ENCODE peak calls at places on chromosome 12, in five cellular contexts. X is GM03348, Y is pancreas, S is mucosa of descending colon, L is LoVo. R is an unnamed sample.

GRCh38 chr12:52204095-52204930 is 12.5 kb upstream of the KRT80 start:
- DNase-seq in X (no peak), Y (no peak), S (peak), L (peak), R (no peak)

GRCh38 chr12:17992002-17992656 is 97.9 kb downstream of the RERGL start:
- DNase-seq in X (peak), Y (no peak), S (no peak), L (peak), R (no peak)

GRCh38 chr12:61188801-61189595 is 1071.2 kb upstream of the USP15 start:
- DNase-seq in X (no peak), Y (no peak), S (no peak), L (no peak), R (no peak)

GRCh38 chr12:81573228-81573627 is 185.9 kb downstream of the PPFIA2 start:
- DNase-seq in X (no peak), Y (no peak), S (no peak), L (no peak), R (no peak)

GRCh38 chr12:15494329-15495046 is 172.2 kb downstream of the PTPRO start:
- DNase-seq in X (no peak), Y (no peak), S (no peak), L (no peak), R (no peak)

GRCh38 chr12:41433460-41433859 is 245.3 kb downstream of the PDZRN4 start:
- DNase-seq in X (no peak), Y (no peak), S (no peak), L (no peak), R (no peak)

GRCh38 chr12:49909328-49909727 is 5.6 kb upstream of the FAIM2 start:
- DNase-seq in X (no peak), Y (no peak), S (no peak), L (no peak), R (no peak)

GRCh38 chr12:62686938-62687337 is 220.3 kb downstream of the MON2 start:
- DNase-seq in X (peak), Y (no peak), S (no peak), L (no peak), R (no peak)

GRCh38 chr12:104138747-104139186 is 757 bp upstream of the NFYB start:
- DNase-seq in X (peak), Y (no peak), S (no peak), L (no peak), R (peak)

GRCh38 chr12:23204933-23205778 is 580.2 kb downstream of the ETNK1 start:
- DNase-seq in X (peak), Y (no peak), S (no peak), L (peak), R (no peak)

GRCh38 chr12:105948331-105948730 is 190.4 kb downstream of the NUAK1 start:
- DNase-seq in X (peak), Y (no peak), S (no peak), L (no peak), R (no peak)

GRCh38 chr12:132014915-132015280 is 65.2 kb downstream of the EP400 start:
- DNase-seq in X (no peak), Y (no peak), S (no peak), L (no peak), R (no peak)

GRCh38 chr12:102061556-102062418 is at the start of gene WASHC3:
- DNase-seq in X (peak), Y (peak), S (peak), L (peak), R (peak)

GRCh38 chr12:64157610-64158009 is 64.5 kb downstream of the KICS2 start:
- DNase-seq in X (no peak), Y (no peak), S (no peak), L (no peak), R (no peak)

GRCh38 chr12:47397664-47398281 is 308.1 kb downstream of the RPAP3 start:
- DNase-seq in X (peak), Y (no peak), S (no peak), L (peak), R (no peak)

GRCh38 chr12:46751173-46751572 is 74.6 kb downstream of the SLC38A4 start:
- DNase-seq in X (no peak), Y (no peak), S (no peak), L (no peak), R (no peak)

GRCh38 chr12:130448044-130448821 is 110.5 kb downstream of the PIWIL1 start:
- DNase-seq in X (no peak), Y (no peak), S (peak), L (no peak), R (no peak)

GRCh38 chr12:34033628-34034296 is 11.5 kb downstream of the ALG10 start:
- DNase-seq in X (peak), Y (no peak), S (no peak), L (peak), R (no peak)

GRCh38 chr12:21891763-21892217 is 49.4 kb downstream of the ABCC9 start:
- DNase-seq in X (no peak), Y (peak), S (no peak), L (no peak), R (no peak)

GRCh38 chr12:55729592-55730446 is 1.0 kb upstream of the CD63 start:
- DNase-seq in X (peak), Y (peak), S (peak), L (peak), R (peak)

GRCh38 chr12:76704693-76705092 is 59.2 kb upstream of the ZDHHC17 start:
- DNase-seq in X (no peak), Y (no peak), S (no peak), L (no peak), R (no peak)

GRCh38 chr12:6605425-6606330 is 1.5 kb downstream of the CHD4 start:
- DNase-seq in X (peak), Y (no peak), S (no peak), L (no peak), R (no peak)

GRCh38 chr12:68495666-68496065 is 115.0 kb upstream of the RAP1B start:
- DNase-seq in X (peak), Y (no peak), S (no peak), L (no peak), R (no peak)

GRCh38 chr12:59070534-59070933 is 150.2 kb upstream of the LRIG3 start:
- DNase-seq in X (no peak), Y (no peak), S (no peak), L (no peak), R (no peak)

GRCh38 chr12:51788876-51789275 is 59.6 kb downstream of the FIGNL2 start:
- DNase-seq in X (peak), Y (no peak), S (no peak), L (no peak), R (no peak)

GRCh38 chr12:39236994-39237393 is 205.9 kb downstream of the KIF21A start:
- DNase-seq in X (peak), Y (no peak), S (no peak), L (no peak), R (no peak)

GRCh38 chr12:87280356-87280755 is 748.8 kb downstream of the C12orf50 start:
- DNase-seq in X (no peak), Y (no peak), S (no peak), L (no peak), R (no peak)

GRCh38 chr12:81224626-81225025 is 146.7 kb downstream of the ACSS3 start:
- DNase-seq in X (no peak), Y (no peak), S (no peak), L (no peak), R (no peak)

GRCh38 chr12:61894168-61894567 is 366.0 kb upstream of the USP15 start:
- DNase-seq in X (no peak), Y (no peak), S (no peak), L (no peak), R (no peak)

GRCh38 chr12:131921866-131922769 is 7.0 kb upstream of the PUS1 start:
- DNase-seq in X (no peak), Y (no peak), S (no peak), L (no peak), R (no peak)

GRCh38 chr12:46342562-46343033 is 30.0 kb downstream of the SLC38A2 start:
- DNase-seq in X (no peak), Y (peak), S (no peak), L (no peak), R (no peak)

GRCh38 chr12:124036117-124037109 is 63.4 kb downstream of the ZNF664 start:
- DNase-seq in X (peak), Y (no peak), S (no peak), L (peak), R (no peak)

GRCh38 chr12:25200703-25201102 is 5.7 kb downstream of the ETFRF1 start:
- DNase-seq in X (peak), Y (no peak), S (no peak), L (no peak), R (no peak)

GRCh38 chr12:13452955-13453570 is 256.5 kb downstream of the EMP1 start:
- DNase-seq in X (no peak), Y (no peak), S (no peak), L (no peak), R (peak)

GRCh38 chr12:67068204-67068731 is 200.9 kb upstream of the CAND1 start:
- DNase-seq in X (peak), Y (no peak), S (no peak), L (no peak), R (no peak)

GRCh38 chr12:105993766-105994165 is 145.0 kb downstream of the NUAK1 start:
- DNase-seq in X (no peak), Y (no peak), S (no peak), L (no peak), R (no peak)

GRCh38 chr12:106766393-106766826 is 8.1 kb upstream of the RIC8B start:
- DNase-seq in X (no peak), Y (no peak), S (no peak), L (no peak), R (peak)